ENCODE peak calls at places on chromosomes 7 and 10, in eight cellular contexts. K is HTR-8/SVneo; A is RWPE1; M is activated naive CD4-positive, alpha-beta T cell treated with Interleukin-2 at 50 U/mL for 16 hours; E is activated T-cell treated with anti-CD3 and anti-CD28 coated beads for 1 hour; T is effector CD8-positive, alpha-beta T cell; I is iPS-NIHi11; S is activated naive CD8-positive, alpha-beta T cell treated with anti-CD3 and anti-CD28 coated beads, Interleukin-2, amount 50 U/mL, for 24 hours. G is an unnamed sample.

GRCh38 chr7:80060218-80060806 is 74.3 kb upstream of the GNAI1 start:
- DNase-seq in K (no peak), A (peak; percentile 20), M (no peak), E (no peak), T (no peak), I (peak; percentile 47), S (no peak), G (peak; percentile 61)

GRCh38 chr10:87092356-87092860 is 2.2 kb downstream of the GLUD1 start:
- DNase-seq in K (no peak), A (no peak), M (no peak), E (no peak), T (no peak), I (no peak), S (no peak), G (peak; percentile 18)

GRCh38 chr10:32891261-32891660 is 66.8 kb downstream of the ITGB1 start:
- DNase-seq in K (no peak), A (no peak), M (no peak), E (no peak), T (no peak), I (no peak), S (no peak), G (no peak)

GRCh38 chr10:13823046-13823711 is 236.4 kb downstream of the PRPF18 start:
- DNase-seq in K (no peak), A (no peak), M (no peak), E (no peak), T (no peak), I (peak; percentile 58), S (no peak), G (no peak)

GRCh38 chr7:159159731-159160130 is 15.1 kb upstream of the VIPR2 start:
- DNase-seq in K (no peak), A (no peak), M (no peak), E (no peak), T (no peak), I (no peak), S (no peak), G (no peak)

GRCh38 chr7:91083855-91084644 is 180.2 kb upstream of the FZD1 start:
- DNase-seq in K (no peak), A (no peak), M (no peak), E (no peak), T (no peak), I (no peak), S (peak; percentile 2), G (no peak)

GRCh38 chr10:82908096-82908495 is 1033.1 kb downstream of the NRG3 start:
- DNase-seq in K (no peak), A (no peak), M (no peak), E (no peak), T (no peak), I (no peak), S (no peak), G (no peak)

GRCh38 chr7:102916426-102916825 is 3.6 kb downstream of the LRRC17 start:
- DNase-seq in K (no peak), A (peak; percentile 56), M (no peak), E (no peak), T (no peak), I (no peak), S (no peak), G (no peak)